ENCODE peak calls at places on chromosomes 1 and 21, in nine cellular contexts. U is caudate nucleus; L is CD8-positive, alpha-beta memory T cell; K is H9; M is PC-9; C is RWPE2; O is thoracic aorta; J is stomach; F is CD8-positive, alpha-beta T cell. H is an unnamed sample.

GRCh38 chr1:168972887-168973286 is 133.6 kb upstream of the ATP1B1 start:
- DNase-seq in U (no peak), L (no peak), K (no peak), M (no peak), C (no peak), O (no peak), J (peak; percentile 73), F (no peak), H (no peak)

GRCh38 chr1:12172042-12172851 is 5.5 kb downstream of the TNFRSF1B start:
- DNase-seq in U (no peak), L (peak; percentile 46), K (no peak), M (no peak), C (no peak), O (no peak), J (no peak), F (peak; percentile 49), H (no peak)

GRCh38 chr1:167666416-167666815 is 36.4 kb downstream of the RCSD1 start:
- DNase-seq in U (no peak), L (no peak), K (no peak), M (no peak), C (no peak), O (no peak), J (no peak), F (no peak), H (no peak)

GRCh38 chr21:44849616-44850130 is 23.8 kb downstream of the PTTG1IP start:
- DNase-seq in U (no peak), L (no peak), K (no peak), M (no peak), C (no peak), O (no peak), J (no peak), F (no peak), H (no peak)

GRCh38 chr1:205294914-205295310 is 26.6 kb downstream of the NUAK2 start:
- DNase-seq in U (no peak), L (no peak), K (no peak), M (no peak), C (no peak), O (no peak), J (no peak), F (no peak), H (no peak)

GRCh38 chr1:73674945-73675561 is 522.9 kb downstream of the LRRIQ3 start:
- DNase-seq in U (no peak), L (no peak), K (no peak), M (no peak), C (no peak), O (no peak), J (no peak), F (no peak), H (no peak)

GRCh38 chr21:41217656-41218380 is 49.9 kb downstream of the BACE2 start:
- DNase-seq in U (no peak), L (no peak), K (peak; percentile 46), M (peak; percentile 65), C (no peak), O (no peak), J (no peak), F (no peak), H (no peak)

GRCh38 chr1:167517535-167518330 is 596 bp downstream of the CD247 start:
- DNase-seq in U (no peak), L (peak; percentile 72), K (no peak), M (peak; percentile 62), C (no peak), O (no peak), J (no peak), F (peak; percentile 89), H (no peak)

GRCh38 chr21:45297329-45297728 is 9.6 kb upstream of the POFUT2 start:
- DNase-seq in U (no peak), L (no peak), K (no peak), M (no peak), C (no peak), O (no peak), J (no peak), F (no peak), H (no peak)

GRCh38 chr1:227666286-227666685 is 68.8 kb downstream of the JMJD4 start:
- DNase-seq in U (no peak), L (no peak), K (no peak), M (no peak), C (no peak), O (no peak), J (no peak), F (no peak), H (no peak)

GRCh38 chr1:45452503-45452902 is 38.5 kb downstream of the TESK2 start:
- DNase-seq in U (no peak), L (no peak), K (no peak), M (no peak), C (no peak), O (no peak), J (no peak), F (no peak), H (no peak)

GRCh38 chr21:25717491-25718139 is 17.1 kb downstream of the ATP5PF start:
- DNase-seq in U (no peak), L (no peak), K (no peak), M (no peak), C (no peak), O (no peak), J (no peak), F (no peak), H (no peak)

GRCh38 chr1:161511018-161511755 is 5.9 kb downstream of the FCGR2A start:
- DNase-seq in U (no peak), L (no peak), K (no peak), M (no peak), C (no peak), O (no peak), J (no peak), F (no peak), H (no peak)

GRCh38 chr1:55696181-55696580 is 481.0 kb upstream of the USP24 start:
- DNase-seq in U (no peak), L (no peak), K (no peak), M (no peak), C (no peak), O (peak; percentile 11), J (no peak), F (no peak), H (peak; percentile 44)

GRCh38 chr1:2072891-2073290 is 22.7 kb downstream of the PRKCZ start:
- DNase-seq in U (no peak), L (no peak), K (no peak), M (no peak), C (no peak), O (no peak), J (no peak), F (no peak), H (no peak)
- H3K27ac ChIP-seq in U (peak overlapping the region; percentile 92), L (no peak overlapping the region), K (no peak overlapping the region), M (no peak overlapping the region), C (no peak overlapping the region), O (no peak overlapping the region), J (no peak overlapping the region), F (no peak overlapping the region), H (no peak overlapping the region)

GRCh38 chr1:37478451-37478871 is 4.1 kb downstream of the ZC3H12A start:
- DNase-seq in U (no peak), L (no peak), K (no peak), M (no peak), C (no peak), O (no peak), J (peak; percentile 53), F (peak; percentile 61), H (no peak)

GRCh38 chr1:37480125-37480466 is 5.7 kb downstream of the ZC3H12A start:
- DNase-seq in U (no peak), L (no peak), K (no peak), M (no peak), C (no peak), O (no peak), J (no peak), F (no peak), H (no peak)

GRCh38 chr1:37480581-37481288 is 6.4 kb downstream of the ZC3H12A start:
- DNase-seq in U (no peak), L (no peak), K (no peak), M (no peak), C (no peak), O (no peak), J (no peak), F (no peak), H (no peak)

GRCh38 chr1:37478890-37479254 is 4.5 kb downstream of the ZC3H12A start:
- DNase-seq in U (no peak), L (no peak), K (no peak), M (no peak), C (no peak), O (no peak), J (no peak), F (no peak), H (no peak)

GRCh38 chr1:37479255-37480124 is 5.1 kb downstream of the ZC3H12A start:
- DNase-seq in U (no peak), L (peak; percentile 83), K (no peak), M (peak; percentile 98), C (peak; percentile 99), O (peak; percentile 85), J (peak; percentile 96), F (peak; percentile 88), H (peak; percentile 96)
- H3K27ac ChIP-seq in U (peak overlapping the region; percentile 62), L (peak overlapping the region; percentile 98), K (no peak overlapping the region), M (peak overlapping the region; percentile 96), C (peak overlapping the region; percentile 98), O (peak overlapping the region; percentile 98), J (peak overlapping the region; percentile 97), F (peak overlapping the region; percentile 95), H (peak overlapping the region; percentile 99)

GRCh38 chr1:185594786-185595410 is 139.3 kb upstream of the HMCN1 start:
- DNase-seq in U (no peak), L (no peak), K (no peak), M (no peak), C (no peak), O (no peak), J (no peak), F (no peak), H (no peak)

GRCh38 chr1:185595835-185596667 is 138.1 kb upstream of the HMCN1 start:
- DNase-seq in U (no peak), L (peak; percentile 24), K (peak; percentile 67), M (peak; percentile 52), C (no peak), O (no peak), J (peak; percentile 58), F (peak; percentile 62), H (no peak)

GRCh38 chr1:185601189-185601588 is 133.0 kb upstream of the HMCN1 start:
- DNase-seq in U (no peak), L (no peak), K (no peak), M (no peak), C (no peak), O (no peak), J (no peak), F (no peak), H (no peak)

GRCh38 chr1:185603158-185603557 is 131.0 kb upstream of the HMCN1 start:
- DNase-seq in U (no peak), L (no peak), K (no peak), M (no peak), C (no peak), O (no peak), J (no peak), F (no peak), H (no peak)

GRCh38 chr1:185598326-185598725 is 135.9 kb upstream of the HMCN1 start:
- DNase-seq in U (no peak), L (no peak), K (no peak), M (no peak), C (no peak), O (no peak), J (no peak), F (no peak), H (no peak)
- H3K27ac ChIP-seq in U (no peak overlapping the region), L (no peak overlapping the region), K (no peak overlapping the region), M (no peak overlapping the region), C (no peak overlapping the region), O (no peak overlapping the region), J (no peak overlapping the region), F (no peak overlapping the region), H (no peak overlapping the region)

DNA sequence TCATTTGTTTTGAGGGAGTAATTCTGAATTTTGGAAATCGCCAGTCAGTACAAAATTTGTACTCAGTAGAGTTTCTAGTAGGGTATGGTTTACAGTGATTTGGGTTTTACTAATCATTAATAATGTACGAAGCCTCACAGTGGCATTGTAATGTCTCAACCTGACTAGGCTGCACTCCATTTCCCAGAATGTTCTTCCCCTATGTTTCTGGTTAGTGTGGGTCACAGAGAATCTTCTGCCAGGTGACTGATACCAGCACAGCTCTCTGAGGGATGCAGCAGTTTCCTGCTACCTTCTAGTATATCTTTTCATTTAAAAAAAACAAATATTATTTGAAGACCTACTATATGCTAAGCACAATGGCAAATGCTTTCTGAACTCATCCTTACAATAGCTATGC is 112.9 kb downstream of the PTPN14 start:
- DNase-seq in U (no peak), L (no peak), K (no peak), M (no peak), C (no peak), O (no peak), J (no peak), F (no peak), H (no peak)
- H3K27ac ChIP-seq in U (no peak overlapping the region), L (no peak overlapping the region), K (no peak overlapping the region), M (no peak overlapping the region), C (peak overlapping the region; percentile 88), O (no peak overlapping the region), J (no peak overlapping the region), F (no peak overlapping the region), H (peak overlapping the region; percentile 83)

H was measured in epithelial cell of prostate.